ENCODE peak calls at places on chromosomes 2 and 18, in four cellular contexts. Z is CD8-positive, alpha-beta T cell; S is A549; A is cardiac muscle cell. Y is an unnamed sample.

GRCh38 chr2:114933671-114934241 is 491.3 kb downstream of the DPP10 start:
- DNase-seq in Z (no peak), A (no peak), S (no peak), Y (no peak)

GRCh38 chr2:84115458-84115857 is 343.6 kb downstream of the SUCLG1 start:
- DNase-seq in S (no peak), Z (no peak), A (no peak), Y (no peak)

GRCh38 chr2:105714141-105714540 is 30.6 kb upstream of the NCK2 start:
- DNase-seq in Z (no peak), A (no peak), S (no peak), Y (no peak)

GRCh38 chr2:67037655-67038054 is 359.5 kb upstream of the ETAA1 start:
- DNase-seq in S (no peak), A (no peak), Z (no peak), Y (peak; percentile 45)

GRCh38 chr2:2769481-2770431 is 438.7 kb upstream of the MYT1L start:
- DNase-seq in S (no peak), Z (no peak), A (no peak), Y (no peak)

GRCh38 chr2:177693658-177694334 is 301.2 kb downstream of the AGPS start:
- DNase-seq in Z (no peak), S (no peak), A (peak; percentile 45), Y (no peak)

GRCh38 chr2:123732563-123732962 is 292.5 kb upstream of the CNTNAP5 start:
- DNase-seq in A (no peak), S (no peak), Z (no peak), Y (no peak)

GRCh38 chr2:145800201-145801091 is 1280.5 kb upstream of the ZEB2 start:
- DNase-seq in S (peak; percentile 3), A (peak; percentile 27), Z (no peak), Y (no peak)

GRCh38 chr2:49837894-49838293 is 683.6 kb upstream of the FSHR start:
- DNase-seq in Z (no peak), S (no peak), A (no peak), Y (peak; percentile 20)

GRCh38 chr2:154092571-154092970 is 220.8 kb downstream of the GALNT13 start:
- DNase-seq in S (no peak), Z (no peak), A (no peak), Y (no peak)

DNA sequence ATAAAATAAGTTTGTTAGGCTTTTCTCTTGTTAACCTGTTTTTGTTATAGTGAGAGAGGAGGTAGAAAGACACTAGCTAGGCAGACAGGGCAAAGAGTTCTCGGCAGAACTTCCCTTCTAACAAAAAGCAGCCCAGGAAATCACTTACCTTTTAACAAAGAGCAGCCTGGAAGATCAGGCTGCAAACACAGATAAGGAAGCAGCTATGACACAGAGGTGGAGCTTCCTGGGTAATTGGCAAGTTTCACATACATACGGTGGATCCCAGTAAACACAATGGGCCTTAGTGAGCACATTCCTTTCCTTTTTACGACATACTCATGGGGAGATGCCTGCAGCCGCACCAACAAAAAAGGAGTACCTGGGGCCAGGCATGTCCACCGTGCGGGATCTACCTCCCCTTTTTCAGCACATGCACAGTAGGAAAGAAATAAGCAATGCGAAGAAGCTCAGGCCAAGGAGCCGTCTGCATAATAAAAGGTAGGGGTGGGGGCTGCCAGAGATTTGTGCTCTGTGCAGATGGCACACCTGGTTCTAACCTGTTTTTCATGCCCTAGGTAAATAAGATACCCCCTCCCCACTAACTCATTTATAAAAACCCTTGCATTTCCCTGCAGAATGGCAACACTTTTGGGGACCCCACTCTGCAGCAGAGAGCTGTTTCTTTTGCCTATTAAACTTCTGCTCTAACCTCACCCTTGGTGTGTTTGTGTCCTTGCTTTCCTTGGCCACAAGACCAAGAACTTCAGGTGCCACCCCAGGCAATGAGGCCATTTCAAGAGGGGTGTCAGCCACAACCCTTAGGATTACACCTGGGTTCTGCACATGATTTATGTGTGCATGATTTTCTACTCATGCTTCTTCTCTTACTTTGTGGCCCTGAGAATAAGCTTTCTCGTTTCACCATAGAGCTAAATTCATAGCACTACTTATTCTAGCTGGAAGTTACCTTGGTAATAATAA is 26.5 kb downstream of the MDH1 start:
- DNase-seq in S (no peak), Z (no peak), A (peak; percentile 52), Y (no peak)
- H3K4me1 ChIP-seq in S (peaks cover 7% of the 10 kb centered on the region), Z (no peaks in the 10 kb centered on the region), A (peaks cover 6% of the 10 kb centered on the region), Y (peaks cover 21% of the 10 kb centered on the region)

GRCh38 chr2:236128321-236128720 is 39.9 kb downstream of the GBX2 start:
- DNase-seq in A (no peak), Z (no peak), S (no peak), Y (no peak)
- H3K27ac ChIP-seq in A (no peak overlapping the region), Z (no peak overlapping the region), S (no peak overlapping the region), Y (no peak overlapping the region)

GRCh38 chr2:132668189-132668833 is 1.7 kb downstream of the LYPD1 start:
- DNase-seq in A (no peak), S (peak; percentile 21), Z (no peak), Y (no peak)

GRCh38 chr2:132668986-132669853 is 785 bp downstream of the LYPD1 start:
- DNase-seq in Z (no peak), A (no peak), S (no peak), Y (no peak)

GRCh38 chr2:132670961-132671781 is 1.2 kb upstream of the LYPD1 start:
- DNase-seq in S (peak; percentile 16), A (peak; percentile 79), Z (no peak), Y (no peak)

GRCh38 chr2:132670104-132670960 is at the start of gene LYPD1:
- DNase-seq in S (no peak), A (no peak), Z (no peak), Y (no peak)

GRCh38 chr2:132669854-132670103 is 226 bp downstream of the LYPD1 start:
- DNase-seq in S (peak; percentile 9), Z (no peak), A (no peak), Y (no peak)
- H3K4me3 ChIP-seq in S (peak overlapping the region; percentile 60), Z (no peak overlapping the region), A (peak overlapping the region; percentile 46), Y (no peak overlapping the region)

DNA sequence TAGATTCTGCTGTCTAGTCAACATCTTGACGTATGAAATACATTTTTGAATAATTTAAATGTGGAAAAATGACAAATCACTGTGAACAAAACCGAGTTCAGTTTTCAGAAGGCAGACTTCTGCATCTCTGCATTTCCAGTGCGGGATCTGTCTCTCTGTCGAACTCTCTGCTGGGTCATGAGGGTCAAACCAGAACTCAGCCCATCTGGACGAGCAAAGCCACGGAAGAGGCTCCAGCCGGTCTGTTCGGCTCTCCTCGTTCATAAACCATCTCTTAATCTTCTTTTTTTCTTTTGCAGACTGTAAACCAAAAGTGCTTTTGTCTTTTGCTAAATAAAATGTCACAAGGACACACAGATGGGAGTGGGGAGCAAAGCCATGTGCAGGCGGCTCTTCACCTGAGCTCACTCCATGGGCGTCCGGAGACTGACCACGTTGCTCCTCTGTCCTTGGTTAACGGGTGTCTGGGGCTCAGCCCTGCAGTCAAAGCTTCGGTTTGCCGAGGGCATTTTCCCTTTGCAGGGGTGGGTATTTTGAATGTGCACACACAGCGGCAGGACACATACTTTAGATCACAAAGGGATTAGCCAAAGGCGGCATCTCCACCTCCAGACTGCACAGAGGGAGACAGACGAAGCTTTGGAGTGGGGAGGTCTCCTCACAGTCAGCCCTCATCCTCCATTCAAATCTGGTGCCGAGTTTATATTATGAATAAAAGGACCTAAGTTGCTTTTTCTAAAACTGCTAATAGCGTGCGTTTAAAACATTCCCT is 737.9 kb upstream of the SALL3 start:
- DNase-seq in Z (no peak), S (no peak), A (no peak), Y (no peak)
- H3K4me1 ChIP-seq in Z (no peaks in the 10 kb centered on the region), S (no peaks in the 10 kb centered on the region), A (no peaks in the 10 kb centered on the region), Y (no peaks in the 10 kb centered on the region)